ENCODE peak calls at places on chromosomes 6 and 20, in seven cellular contexts. P is stimulated activated CD4-positive, alpha-beta T cell treated with anti-CD3 and anti-CD28 coated beads, Interleukin-1b, Interleukin-23, amount 100 ng/mL, for 1 hour; X is mesothelial cell of epicardium; Q is occipital lobe; H is SK-N-DZ; V is HFFc6; R is tibial artery. K is an unnamed sample.

GRCh38 chr6:53439556-53439955 is 90.8 kb upstream of the ELOVL5 start:
- DNase-seq in P (no peak), X (no peak), Q (no peak), H (no peak), V (peak), R (no peak), K (no peak)

GRCh38 chr6:39540454-39540853 is 184.8 kb downstream of the KIF6 start:
- DNase-seq in P (no peak), X (no peak), Q (no peak), H (no peak), V (no peak), R (no peak), K (no peak)

GRCh38 chr6:13194852-13195251 is 133.5 kb downstream of the TBC1D7 start:
- DNase-seq in P (no peak), X (no peak), Q (no peak), H (peak), V (peak), R (no peak), K (no peak)

GRCh38 chr6:85469276-85470022 is 19.6 kb downstream of the NT5E start:
- DNase-seq in P (no peak), X (no peak), Q (no peak), H (no peak), V (no peak), R (no peak), K (no peak)

GRCh38 chr6:21767891-21768659 is 174.5 kb downstream of the SOX4 start:
- DNase-seq in P (no peak), X (no peak), Q (no peak), H (no peak), V (peak), R (no peak), K (no peak)

GRCh38 chr6:5869676-5870075 is 137.0 kb downstream of the NRN1 start:
- DNase-seq in P (no peak), X (no peak), Q (no peak), H (no peak), V (no peak), R (no peak), K (no peak)

GRCh38 chr20:52056203-52057062 is 135.1 kb downstream of the ZFP64 start:
- DNase-seq in P (no peak), X (no peak), Q (no peak), H (no peak), V (peak), R (no peak), K (no peak)

GRCh38 chr6:151291145-151292055 is 51.6 kb downstream of the AKAP12 start:
- DNase-seq in P (no peak), X (peak), Q (no peak), H (peak), V (no peak), R (peak), K (no peak)

GRCh38 chr20:19802492-19803158 is 44.6 kb downstream of the RIN2 start:
- DNase-seq in P (no peak), X (no peak), Q (no peak), H (no peak), V (no peak), R (no peak), K (no peak)

GRCh38 chr20:12156252-12156651 is 238.6 kb downstream of the BTBD3 start:
- DNase-seq in P (no peak), X (no peak), Q (no peak), H (no peak), V (no peak), R (no peak), K (no peak)

GRCh38 chr20:36631651-36632050 is 14.3 kb downstream of the SLA2 start:
- DNase-seq in P (no peak), X (no peak), Q (no peak), H (no peak), V (peak), R (no peak), K (no peak)

GRCh38 chr6:163355471-163355991 is 59.0 kb upstream of the QKI start:
- DNase-seq in P (no peak), X (no peak), Q (peak), H (no peak), V (no peak), R (peak), K (no peak)

GRCh38 chr6:143941852-143942627 is 66.0 kb downstream of the PLAGL1 start:
- DNase-seq in P (peak), X (peak), Q (no peak), H (peak), V (peak), R (peak), K (no peak)

K was measured in ascending aorta.